ENCODE peak calls at places on chromosomes 13 and 19, in ten cellular contexts. A is NCI-H69; J is anterior cingulate cortex; X is GOT3; P is thyroid gland; L is HT-29; O is Kasumi-1; G is cardiac muscle cell; C is effector CD8-positive, alpha-beta T cell; I is iris pigment epithelial cell. E is an unnamed sample.

GRCh38 chr13:94607056-94607455 is 5.4 kb downstream of the GPR180 start:
- DNase-seq in O (no peak), G (no peak), C (no peak), I (no peak), P (no peak), A (peak), L (no peak), J (no peak), X (no peak), E (no peak)

GRCh38 chr13:37526710-37527446 is 71.7 kb downstream of the POSTN start:
- DNase-seq in C (no peak), O (no peak), X (no peak), L (no peak), I (no peak), G (peak), P (no peak), A (peak), J (no peak), E (no peak)

GRCh38 chr13:67238277-67238859 is 8.2 kb upstream of the PCDH9 start:
- DNase-seq in J (no peak), C (no peak), O (peak), A (peak), X (no peak), G (peak), L (peak), P (no peak), I (peak), E (no peak)

GRCh38 chr13:42355118-42355840 is 83.3 kb downstream of the AKAP11 start:
- DNase-seq in X (no peak), L (no peak), O (no peak), I (no peak), C (no peak), P (no peak), A (no peak), J (no peak), G (no peak), E (no peak)

GRCh38 chr13:27334774-27335490 is 64.3 kb downstream of the RASL11A start:
- DNase-seq in J (no peak), C (no peak), O (no peak), G (no peak), A (peak), X (no peak), L (no peak), I (peak), P (no peak), E (no peak)

GRCh38 chr13:108352599-108352998 is 83.1 kb downstream of the TNFSF13B start:
- DNase-seq in X (no peak), L (no peak), O (peak), A (no peak), C (no peak), G (peak), I (peak), P (no peak), J (no peak), E (no peak)

GRCh38 chr13:36841411-36841810 is 22.4 kb downstream of the RFXAP start:
- DNase-seq in P (no peak), A (no peak), I (peak), C (no peak), X (no peak), G (peak), J (no peak), O (no peak), L (no peak), E (no peak)

GRCh38 chr19:39701291-39701690 is 3.0 kb upstream of the LGALS14 start:
- DNase-seq in A (no peak), O (no peak), L (no peak), G (no peak), X (no peak), C (no peak), J (no peak), P (no peak), I (no peak), E (no peak)

GRCh38 chr13:29384466-29384865 is 211.0 kb downstream of the SLC7A1 start:
- DNase-seq in J (no peak), I (no peak), L (no peak), O (no peak), C (no peak), A (no peak), P (no peak), X (no peak), G (no peak), E (no peak)

GRCh38 chr19:16001481-16002312 is 52.9 kb downstream of the OR10H4 start:
- DNase-seq in G (peak), A (no peak), I (peak), J (no peak), O (peak), L (peak), C (no peak), P (no peak), X (no peak), E (no peak)

GRCh38 chr13:89554801-89555200 is 1792.7 kb upstream of the MIR17HG start:
- DNase-seq in J (no peak), O (no peak), C (no peak), X (no peak), L (peak), I (no peak), P (no peak), A (peak), G (no peak), E (no peak)

GRCh38 chr19:58476498-58477015 is 405 bp downstream of the ZNF446 start:
- DNase-seq in I (peak), A (peak), L (peak), C (no peak), O (peak), G (peak), X (no peak), J (no peak), P (no peak), E (peak)

GRCh38 chr19:16034958-16035560 is 41.2 kb upstream of the TPM4 start:
- DNase-seq in X (no peak), P (no peak), O (no peak), A (no peak), G (no peak), C (no peak), I (no peak), J (no peak), L (no peak), E (no peak)

GRCh38 chr13:80924596-80924995 is 583.7 kb upstream of the SPRY2 start:
- DNase-seq in A (no peak), I (peak), X (no peak), C (no peak), G (peak), P (no peak), O (no peak), L (no peak), J (no peak), E (no peak)

E was measured in thoracic aorta.